ENCODE peak calls at places on chromosomes 6 and 20, in seven cellular contexts. S is GM23248, F is GM23338, L is PC-3, T is hepatocyte, C is HCT116, Z is MM.1S. G is an unnamed sample.

GRCh38 chr6:168525926-168526630 is 85.1 kb downstream of the SMOC2 start:
- DNase-seq in S (no peak), F (no peak), L (no peak), T (no peak), C (no peak), Z (no peak), G (no peak)

GRCh38 chr6:90350689-90351554 is 54.3 kb upstream of the BACH2 start:
- DNase-seq in S (no peak), F (no peak), L (no peak), T (no peak), C (no peak), Z (no peak), G (no peak)

GRCh38 chr6:27684264-27685211 is 211.6 kb upstream of the ZNF184 start:
- DNase-seq in S (peak), F (peak), L (peak), T (peak), C (peak), Z (no peak), G (peak)

GRCh38 chr6:132491303-132491702 is 21.6 kb downstream of the STX7 start:
- DNase-seq in S (peak), F (no peak), L (no peak), T (no peak), C (no peak), Z (no peak), G (no peak)

GRCh38 chr20:13236990-13237720 is 16.1 kb downstream of the ISM1 start:
- DNase-seq in S (no peak), F (no peak), L (no peak), T (no peak), C (no peak), Z (no peak), G (no peak)

GRCh38 chr6:16318538-16318937 is 80.2 kb downstream of the GMPR start:
- DNase-seq in S (peak), F (no peak), L (peak), T (no peak), C (no peak), Z (no peak), G (no peak)

GRCh38 chr6:33822575-33823395 is 19.0 kb upstream of the MLN start:
- DNase-seq in S (peak), F (peak), L (peak), T (no peak), C (peak), Z (no peak), G (peak)

GRCh38 chr6:11592289-11592906 is 54.8 kb downstream of the TMEM170B start:
- DNase-seq in S (no peak), F (no peak), L (no peak), T (no peak), C (no peak), Z (no peak), G (no peak)

GRCh38 chr6:148681666-148682065 is 65.2 kb upstream of the UST start:
- DNase-seq in S (peak), F (no peak), L (no peak), T (no peak), C (no peak), Z (no peak), G (no peak)

GRCh38 chr20:47073766-47074475 is 179.3 kb downstream of the EYA2 start:
- DNase-seq in S (no peak), F (no peak), L (no peak), T (no peak), C (no peak), Z (no peak), G (no peak)

GRCh38 chr20:37419774-37420542 is 74.0 kb downstream of the SRC start:
- DNase-seq in S (no peak), F (no peak), L (no peak), T (no peak), C (no peak), Z (no peak), G (no peak)
- H2AFZ ChIP-seq in S (no peak), F (no peak), L (no peak), T (no peak), C (no peak), Z (no peak), G (peak)

DNA sequence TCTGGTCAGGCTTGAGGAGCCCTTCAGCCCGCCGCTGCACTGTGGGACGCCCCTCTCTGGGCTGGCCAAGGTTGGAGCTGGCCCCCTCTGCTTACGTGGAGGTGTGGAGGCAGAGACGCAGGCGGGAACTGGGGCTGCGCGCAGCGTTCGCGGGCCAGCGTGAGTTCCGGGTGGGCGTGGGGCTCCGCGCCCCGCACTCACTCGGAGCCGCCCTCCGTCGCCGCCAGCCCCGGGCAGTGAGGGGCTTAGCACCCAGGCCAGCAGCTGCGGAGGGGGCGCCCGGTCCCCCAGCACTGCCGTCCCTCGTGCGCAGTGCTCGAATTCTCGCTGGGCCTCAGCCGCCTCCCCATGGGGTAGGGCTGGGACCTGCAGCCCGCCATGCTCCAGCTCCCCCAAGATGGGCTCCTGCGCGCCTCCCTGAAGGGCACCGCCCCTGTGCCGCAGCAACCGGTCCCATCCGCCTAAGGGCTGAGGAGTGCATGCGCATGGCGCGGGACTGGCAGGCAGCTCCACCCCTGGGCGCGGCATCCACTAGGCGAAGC is 695.9 kb downstream of the EPHA7 start:
- DNase-seq in S (no peak), F (peak), L (no peak), T (no peak), C (no peak), Z (no peak), G (no peak)
- TF ChIP-seq EZH2phosphoT487 in S (no peak), F (no peak), L (no peak), T (no peak), C (no peak), Z (no peak), G (no peak)

DNA sequence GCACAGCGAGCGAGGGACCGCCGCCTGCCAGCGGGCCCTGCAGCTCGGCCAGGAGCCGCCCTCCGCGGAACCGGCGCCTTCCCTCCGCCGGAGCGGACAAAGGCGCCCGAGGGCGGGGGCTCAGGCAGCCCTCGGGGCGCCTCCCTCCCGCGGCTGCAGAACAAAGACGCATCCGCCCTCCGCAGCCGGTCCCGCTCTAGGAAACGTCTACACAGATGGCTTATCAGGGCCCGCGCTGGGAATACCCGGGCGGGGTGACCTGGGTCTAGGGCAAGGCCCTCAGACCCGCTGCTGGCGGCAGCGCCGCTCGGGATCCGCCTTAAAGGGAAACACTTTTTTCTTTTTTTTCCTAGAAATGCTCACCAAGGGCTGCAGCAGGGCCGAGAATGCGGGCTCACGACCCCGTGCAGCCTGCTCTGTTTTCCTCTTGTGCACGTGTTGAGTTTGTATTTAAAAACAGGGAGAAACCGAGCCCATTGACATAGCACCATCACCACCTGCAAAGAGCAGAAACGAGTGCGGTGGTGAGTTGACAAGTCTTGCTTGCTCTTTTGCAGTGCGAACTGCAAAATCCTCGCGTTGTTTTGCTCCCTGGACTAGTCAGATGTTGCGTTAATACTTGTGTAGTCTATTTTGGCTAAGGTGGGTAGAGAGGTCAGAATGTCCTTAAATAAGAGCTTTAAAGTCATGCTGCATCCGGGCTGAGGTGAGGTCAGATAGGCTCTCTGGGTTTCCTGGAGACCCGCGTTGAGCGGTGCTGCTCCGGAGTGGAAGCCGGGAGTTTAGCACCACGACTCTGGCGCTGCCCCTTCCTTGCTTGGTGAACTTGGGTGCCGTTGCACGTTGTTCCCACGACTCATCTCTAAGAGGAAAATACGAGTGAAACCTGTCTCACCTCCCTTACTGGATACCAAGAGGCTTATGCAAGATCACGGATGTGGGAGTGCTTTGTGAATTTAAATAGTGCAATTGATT is 1.1 kb upstream of the RPS6KA2 start:
- DNase-seq in S (peak), F (peak), L (peak), T (peak), C (no peak), Z (peak), G (peak)
- TF ChIP-seq EZH2 in S (no peak), F (no peak), L (no peak), T (no peak), C (no peak), Z (no peak), G (peak)

GRCh38 chr6:17994019-17994418 is 6.6 kb upstream of the KIF13A start:
- DNase-seq in S (no peak), F (no peak), L (no peak), T (no peak), C (no peak), Z (no peak), G (no peak)
- H2AFZ ChIP-seq in S (peak), F (peak), L (peak), T (no peak), C (no peak), Z (no peak), G (no peak)

GRCh38 chr6:140138311-140138994 is 764.0 kb upstream of the CITED2 start:
- DNase-seq in S (no peak), F (no peak), L (no peak), T (no peak), C (no peak), Z (no peak), G (peak)

GRCh38 chr6:140130074-140130473 is 755.6 kb upstream of the CITED2 start:
- DNase-seq in S (no peak), F (no peak), L (no peak), T (no peak), C (no peak), Z (no peak), G (no peak)

DNA sequence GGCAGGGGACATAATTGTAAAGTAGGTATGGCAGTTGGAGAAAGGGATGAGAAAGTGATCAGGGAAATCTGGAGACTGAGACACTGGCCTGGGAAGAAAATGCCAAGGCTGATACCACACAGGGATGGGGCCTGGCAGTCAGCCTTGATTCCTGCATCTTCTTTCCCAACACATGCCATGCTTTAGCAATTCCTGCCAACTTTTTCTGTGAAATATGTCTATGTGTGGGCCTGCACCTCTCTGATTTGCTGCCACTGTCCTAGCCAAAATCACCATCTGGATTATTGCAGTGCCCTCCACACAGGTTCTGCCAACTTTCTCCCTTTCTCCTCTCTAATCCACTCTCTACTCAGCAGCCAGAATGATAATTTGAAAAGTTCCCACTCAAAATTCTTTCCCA is 759.8 kb upstream of the CITED2 start:
- DNase-seq in S (peak), F (no peak), L (no peak), T (no peak), C (no peak), Z (no peak), G (no peak)
- TF ChIP-seq EZH2phosphoT487 in S (no peak), F (no peak), L (no peak), T (no peak), C (no peak), Z (no peak), G (no peak)

GRCh38 chr6:72621243-72622093 is at the start of gene KCNQ5:
- DNase-seq in S (peak), F (peak), L (no peak), T (peak), C (no peak), Z (no peak), G (peak)

GRCh38 chr6:72623808-72624207 is 1.9 kb downstream of the KCNQ5 start:
- DNase-seq in S (peak), F (no peak), L (no peak), T (no peak), C (no peak), Z (no peak), G (no peak)

GRCh38 chr6:72619883-72620696 is 1.8 kb upstream of the KCNQ5 start:
- DNase-seq in S (peak), F (peak), L (no peak), T (peak), C (no peak), Z (peak), G (peak)

GRCh38 chr6:72620866-72621242 is 1.0 kb upstream of the KCNQ5 start:
- DNase-seq in S (no peak), F (peak), L (no peak), T (no peak), C (no peak), Z (no peak), G (peak)

GRCh38 chr6:72622094-72622540 is 253 bp downstream of the KCNQ5 start:
- DNase-seq in S (peak), F (peak), L (no peak), T (peak), C (no peak), Z (peak), G (peak)
- TF ChIP-seq EZH2 in S (no peak), F (no peak), L (no peak), T (peak), C (no peak), Z (no peak), G (peak)

DNA sequence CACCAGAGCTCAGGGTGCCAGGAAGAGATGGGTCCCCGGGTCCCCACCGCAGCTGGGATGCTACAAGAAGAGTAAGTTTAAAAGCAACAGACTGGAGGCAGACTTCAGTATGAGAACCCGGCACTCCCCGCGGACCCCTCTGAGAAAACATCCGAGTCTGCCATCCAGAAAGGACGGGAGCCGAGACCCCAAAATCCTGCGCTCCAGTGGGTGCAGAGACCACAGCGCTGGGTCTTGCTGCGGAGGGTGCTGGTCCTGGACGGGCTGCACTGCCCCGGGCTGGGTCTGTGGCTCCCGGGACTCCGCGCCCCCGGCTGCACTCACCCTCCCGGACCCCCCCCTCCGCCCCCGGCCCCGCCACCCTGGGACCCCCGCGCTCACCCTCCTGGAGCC is 304 bp downstream of the HELZ2 start:
- DNase-seq in S (peak), F (no peak), L (no peak), T (no peak), C (no peak), Z (no peak), G (no peak)
- H2AFZ ChIP-seq in S (peak), F (no peak), L (peak), T (peak), C (no peak), Z (peak), G (no peak)

DNA sequence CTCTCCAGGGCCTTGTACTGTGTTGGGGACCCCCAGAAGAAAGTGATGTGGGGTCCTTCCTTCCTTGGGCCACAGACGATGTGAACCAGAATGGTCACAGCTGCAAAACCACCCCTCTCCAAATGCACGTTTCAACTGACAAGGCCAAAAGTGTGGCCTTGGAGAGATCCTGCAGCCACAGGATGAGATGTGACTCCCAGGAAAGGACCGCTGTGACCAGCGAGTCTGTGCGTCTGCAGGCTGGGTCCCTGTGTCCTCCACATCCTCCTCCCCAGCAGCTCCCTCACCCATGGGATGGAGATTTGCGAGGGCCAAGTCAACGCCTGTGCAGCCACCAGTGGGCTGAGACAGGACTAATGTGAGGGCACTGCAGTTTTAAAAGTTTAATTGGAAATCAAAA is 247.0 kb downstream of the ERMARD start:
- DNase-seq in S (no peak), F (no peak), L (no peak), T (no peak), C (no peak), Z (no peak), G (no peak)
- TF ChIP-seq EZH2phosphoT487 in S (no peak), F (no peak), L (no peak), T (no peak), C (no peak), Z (no peak), G (no peak)

DNA sequence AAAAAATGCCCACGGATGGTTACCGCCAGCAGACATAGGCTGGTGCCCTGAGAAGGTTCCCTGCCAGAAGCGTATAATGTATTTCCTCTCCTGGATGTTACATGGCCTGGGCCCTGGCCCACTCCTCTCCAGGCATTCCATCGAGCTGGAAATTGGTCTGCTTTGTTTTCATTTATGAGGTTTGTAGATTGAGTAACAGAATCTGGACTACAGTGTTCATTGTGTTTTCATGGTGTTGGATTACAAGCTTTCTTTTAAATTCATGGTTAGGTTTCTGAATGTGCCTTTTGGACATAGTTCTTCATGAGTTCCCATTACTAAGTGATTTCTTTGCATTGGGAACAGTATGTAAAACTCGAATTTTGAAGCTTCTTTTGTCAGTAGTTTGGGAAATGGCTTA is 6.4 kb downstream of the TIAM2 start:
- DNase-seq in S (no peak), F (no peak), L (no peak), T (no peak), C (no peak), Z (no peak), G (no peak)
- TF ChIP-seq EZH2 in S (no peak), F (no peak), L (no peak), T (no peak), C (no peak), Z (no peak), G (no peak)

G was measured in neural progenitor cell.